ENCODE peak calls at places on chromosomes 6 and 20, in eight cellular contexts. One of them, this sample, is unnamed. For H3K4me1, the result is how much of the 10 kb centered on the place peaks cover.

GRCh38 chr20:59181936-59182335 is 18.3 kb downstream of the ZNF831 start:
- DNase-seq in IMR-90: no peak
- DNase-seq in psoas muscle: no peak
- DNase-seq in heart right ventricle: no peak
- DNase-seq in tibial nerve: no peak
- DNase-seq in naive thymus-derived CD4-positive, alpha-beta T cell: no peak
- DNase-seq in cardiac muscle cell: no peak
- DNase-seq in left ventricle myocardium inferior: no peak
- DNase-seq in this sample: no peak

GRCh38 chr6:20879526-20879925 is 345.3 kb downstream of the CDKAL1 start:
- DNase-seq in IMR-90: no peak
- DNase-seq in psoas muscle: no peak
- DNase-seq in heart right ventricle: no peak
- DNase-seq in tibial nerve: no peak
- DNase-seq in naive thymus-derived CD4-positive, alpha-beta T cell: no peak
- DNase-seq in cardiac muscle cell: peak
- DNase-seq in left ventricle myocardium inferior: no peak
- DNase-seq in this sample: no peak

GRCh38 chr20:61251529-61252393 is at the start of gene CDH4:
- DNase-seq in IMR-90: no peak
- DNase-seq in psoas muscle: no peak
- DNase-seq in heart right ventricle: no peak
- DNase-seq in tibial nerve: no peak
- DNase-seq in naive thymus-derived CD4-positive, alpha-beta T cell: no peak
- DNase-seq in cardiac muscle cell: peak
- DNase-seq in left ventricle myocardium inferior: no peak
- DNase-seq in this sample: no peak

GRCh38 chr20:63397946-63398450 is 36.8 kb upstream of the CHRNA4 start:
- DNase-seq in IMR-90: no peak
- DNase-seq in psoas muscle: no peak
- DNase-seq in heart right ventricle: no peak
- DNase-seq in tibial nerve: no peak
- DNase-seq in naive thymus-derived CD4-positive, alpha-beta T cell: no peak
- DNase-seq in cardiac muscle cell: no peak
- DNase-seq in left ventricle myocardium inferior: no peak
- DNase-seq in this sample: no peak

GRCh38 chr20:59598625-59599310 is 5.6 kb upstream of the PHACTR3 start:
- DNase-seq in IMR-90: no peak
- DNase-seq in psoas muscle: no peak
- DNase-seq in heart right ventricle: peak
- DNase-seq in tibial nerve: no peak
- DNase-seq in naive thymus-derived CD4-positive, alpha-beta T cell: no peak
- DNase-seq in cardiac muscle cell: peak
- DNase-seq in left ventricle myocardium inferior: peak
- DNase-seq in this sample: no peak

GRCh38 chr6:45801471-45802289 is 214.0 kb downstream of the CLIC5 start:
- DNase-seq in IMR-90: no peak
- DNase-seq in psoas muscle: no peak
- DNase-seq in heart right ventricle: no peak
- DNase-seq in tibial nerve: no peak
- DNase-seq in naive thymus-derived CD4-positive, alpha-beta T cell: no peak
- DNase-seq in cardiac muscle cell: no peak
- DNase-seq in left ventricle myocardium inferior: no peak
- DNase-seq in this sample: no peak

GRCh38 chr6:161163466-161164181 is 110.2 kb downstream of the AGPAT4 start:
- DNase-seq in IMR-90: no peak
- DNase-seq in psoas muscle: no peak
- DNase-seq in heart right ventricle: no peak
- DNase-seq in tibial nerve: no peak
- DNase-seq in naive thymus-derived CD4-positive, alpha-beta T cell: no peak
- DNase-seq in cardiac muscle cell: no peak
- DNase-seq in left ventricle myocardium inferior: no peak
- DNase-seq in this sample: no peak

GRCh38 chr6:26312096-26312463 is 52.9 kb upstream of the BTN3A2 start:
- DNase-seq in IMR-90: no peak
- DNase-seq in psoas muscle: no peak
- DNase-seq in heart right ventricle: no peak
- DNase-seq in tibial nerve: no peak
- DNase-seq in naive thymus-derived CD4-positive, alpha-beta T cell: peak
- DNase-seq in cardiac muscle cell: no peak
- DNase-seq in left ventricle myocardium inferior: no peak
- DNase-seq in this sample: no peak

GRCh38 chr20:381581-382290 is 1.2 kb downstream of the TRIB3 start:
- DNase-seq in IMR-90: peak
- DNase-seq in psoas muscle: peak
- DNase-seq in heart right ventricle: peak
- DNase-seq in tibial nerve: peak
- DNase-seq in naive thymus-derived CD4-positive, alpha-beta T cell: peak
- DNase-seq in cardiac muscle cell: peak
- DNase-seq in left ventricle myocardium inferior: peak
- DNase-seq in this sample: peak

GRCh38 chr6:47413752-47414516 is 63.7 kb upstream of the CD2AP start:
- DNase-seq in IMR-90: peak
- DNase-seq in psoas muscle: no peak
- DNase-seq in heart right ventricle: no peak
- DNase-seq in tibial nerve: no peak
- DNase-seq in naive thymus-derived CD4-positive, alpha-beta T cell: peak
- DNase-seq in cardiac muscle cell: peak
- DNase-seq in left ventricle myocardium inferior: no peak
- DNase-seq in this sample: peak

GRCh38 chr6:144460224-144461095 is 175.3 kb downstream of the UTRN start:
- DNase-seq in IMR-90: no peak
- DNase-seq in psoas muscle: no peak
- DNase-seq in heart right ventricle: no peak
- DNase-seq in tibial nerve: no peak
- DNase-seq in naive thymus-derived CD4-positive, alpha-beta T cell: no peak
- DNase-seq in cardiac muscle cell: no peak
- DNase-seq in left ventricle myocardium inferior: no peak
- DNase-seq in this sample: peak

GRCh38 chr6:122778334-122778733 is 1.2 kb upstream of the FABP7 start:
- DNase-seq in IMR-90: no peak
- DNase-seq in psoas muscle: no peak
- DNase-seq in heart right ventricle: no peak
- DNase-seq in tibial nerve: no peak
- DNase-seq in naive thymus-derived CD4-positive, alpha-beta T cell: no peak
- DNase-seq in cardiac muscle cell: no peak
- DNase-seq in left ventricle myocardium inferior: no peak
- DNase-seq in this sample: no peak
- H3K4me3 ChIP-seq in IMR-90: no peak
- H3K4me3 ChIP-seq in psoas muscle: no peak
- H3K4me3 ChIP-seq in heart right ventricle: no peak
- H3K4me3 ChIP-seq in tibial nerve: no peak
- H3K4me3 ChIP-seq in naive thymus-derived CD4-positive, alpha-beta T cell: no peak
- H3K4me3 ChIP-seq in cardiac muscle cell: no peak
- H3K4me3 ChIP-seq in left ventricle myocardium inferior: no peak
- H3K4me3 ChIP-seq in this sample: no peak

GRCh38 chr20:62368303-62368628 is 1.2 kb upstream of the LAMA5 start:
- DNase-seq in IMR-90: no peak
- DNase-seq in psoas muscle: no peak
- DNase-seq in heart right ventricle: no peak
- DNase-seq in tibial nerve: no peak
- DNase-seq in naive thymus-derived CD4-positive, alpha-beta T cell: no peak
- DNase-seq in cardiac muscle cell: no peak
- DNase-seq in left ventricle myocardium inferior: no peak
- DNase-seq in this sample: no peak

GRCh38 chr20:62366370-62367135 is 559 bp downstream of the LAMA5 start:
- DNase-seq in IMR-90: no peak
- DNase-seq in psoas muscle: peak
- DNase-seq in heart right ventricle: peak
- DNase-seq in tibial nerve: no peak
- DNase-seq in naive thymus-derived CD4-positive, alpha-beta T cell: no peak
- DNase-seq in cardiac muscle cell: peak
- DNase-seq in left ventricle myocardium inferior: peak
- DNase-seq in this sample: peak

GRCh38 chr20:62368629-62369507 is 1.8 kb upstream of the LAMA5 start:
- DNase-seq in IMR-90: peak
- DNase-seq in psoas muscle: peak
- DNase-seq in heart right ventricle: peak
- DNase-seq in tibial nerve: no peak
- DNase-seq in naive thymus-derived CD4-positive, alpha-beta T cell: no peak
- DNase-seq in cardiac muscle cell: peak
- DNase-seq in left ventricle myocardium inferior: no peak
- DNase-seq in this sample: no peak

GRCh38 chr20:62367136-62367482 is at the start of gene LAMA5:
- DNase-seq in IMR-90: no peak
- DNase-seq in psoas muscle: peak
- DNase-seq in heart right ventricle: peak
- DNase-seq in tibial nerve: no peak
- DNase-seq in naive thymus-derived CD4-positive, alpha-beta T cell: no peak
- DNase-seq in cardiac muscle cell: peak
- DNase-seq in left ventricle myocardium inferior: peak
- DNase-seq in this sample: no peak

DNA sequence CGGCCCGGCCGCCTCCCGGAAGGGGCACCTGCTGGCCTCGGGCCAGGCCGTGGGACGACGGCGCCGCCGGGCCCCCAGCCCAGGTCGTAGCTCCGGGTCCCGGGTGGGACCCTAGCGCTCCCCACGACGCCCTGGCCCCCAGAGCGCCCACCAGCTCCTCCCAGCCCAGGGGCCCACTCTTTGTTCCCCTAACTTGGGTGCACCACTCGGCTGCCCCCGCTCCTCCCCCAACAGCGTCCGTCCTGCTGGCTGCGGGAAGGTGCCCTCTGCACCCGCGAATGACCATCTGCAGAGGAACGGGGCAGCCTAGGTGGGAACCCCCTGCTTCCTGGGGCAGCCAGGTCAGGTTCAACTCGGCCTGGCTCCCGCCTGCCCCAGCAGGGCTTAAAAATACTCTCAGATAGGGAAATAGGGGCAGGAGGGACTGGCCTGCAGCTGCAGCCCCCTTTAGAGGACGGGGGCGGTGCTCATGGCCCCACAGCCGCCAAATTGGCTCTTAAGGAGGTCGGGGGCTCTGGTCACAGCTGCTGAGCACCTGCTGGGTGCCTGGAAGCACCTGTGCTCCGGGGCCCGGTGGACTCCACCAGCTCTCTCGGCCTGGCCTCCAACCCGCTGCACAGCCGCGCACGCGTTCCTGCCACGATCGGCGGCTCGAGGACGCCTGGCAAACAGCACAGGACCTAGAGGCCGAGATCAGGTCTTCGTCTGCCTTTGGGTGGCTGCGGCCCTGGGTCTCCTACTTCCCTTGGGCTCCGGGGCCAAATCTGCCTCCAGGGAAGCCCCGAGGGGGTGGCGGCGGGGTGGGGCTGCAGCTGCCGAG is 581 bp upstream of the LAMA5 start:
- DNase-seq in IMR-90: no peak
- DNase-seq in psoas muscle: peak
- DNase-seq in heart right ventricle: peak
- DNase-seq in tibial nerve: no peak
- DNase-seq in naive thymus-derived CD4-positive, alpha-beta T cell: no peak
- DNase-seq in cardiac muscle cell: peak
- DNase-seq in left ventricle myocardium inferior: no peak
- DNase-seq in this sample: no peak
- H3K27ac ChIP-seq in IMR-90: no peak
- H3K27ac ChIP-seq in psoas muscle: peak
- H3K27ac ChIP-seq in heart right ventricle: peak
- H3K27ac ChIP-seq in tibial nerve: peak
- H3K27ac ChIP-seq in naive thymus-derived CD4-positive, alpha-beta T cell: no peak
- H3K27ac ChIP-seq in cardiac muscle cell: peak
- H3K27ac ChIP-seq in left ventricle myocardium inferior: peak
- H3K27ac ChIP-seq in this sample: no peak

GRCh38 chr6:5518936-5519491 is 257.7 kb downstream of the FARS2 start:
- DNase-seq in IMR-90: no peak
- DNase-seq in psoas muscle: no peak
- DNase-seq in heart right ventricle: no peak
- DNase-seq in tibial nerve: no peak
- DNase-seq in naive thymus-derived CD4-positive, alpha-beta T cell: no peak
- DNase-seq in cardiac muscle cell: no peak
- DNase-seq in left ventricle myocardium inferior: no peak
- DNase-seq in this sample: no peak

GRCh38 chr6:5521322-5521721 is 260.0 kb downstream of the FARS2 start:
- DNase-seq in IMR-90: no peak
- DNase-seq in psoas muscle: no peak
- DNase-seq in heart right ventricle: no peak
- DNase-seq in tibial nerve: no peak
- DNase-seq in naive thymus-derived CD4-positive, alpha-beta T cell: no peak
- DNase-seq in cardiac muscle cell: no peak
- DNase-seq in left ventricle myocardium inferior: no peak
- DNase-seq in this sample: no peak

GRCh38 chr6:5520796-5521195 is 259.5 kb downstream of the FARS2 start:
- DNase-seq in IMR-90: no peak
- DNase-seq in psoas muscle: no peak
- DNase-seq in heart right ventricle: no peak
- DNase-seq in tibial nerve: no peak
- DNase-seq in naive thymus-derived CD4-positive, alpha-beta T cell: no peak
- DNase-seq in cardiac muscle cell: no peak
- DNase-seq in left ventricle myocardium inferior: no peak
- DNase-seq in this sample: no peak

GRCh38 chr6:5525209-5525608 is 263.9 kb downstream of the FARS2 start:
- DNase-seq in IMR-90: peak
- DNase-seq in psoas muscle: no peak
- DNase-seq in heart right ventricle: no peak
- DNase-seq in tibial nerve: peak
- DNase-seq in naive thymus-derived CD4-positive, alpha-beta T cell: no peak
- DNase-seq in cardiac muscle cell: no peak
- DNase-seq in left ventricle myocardium inferior: no peak
- DNase-seq in this sample: no peak

GRCh38 chr6:5522147-5522546 is 260.8 kb downstream of the FARS2 start:
- DNase-seq in IMR-90: no peak
- DNase-seq in psoas muscle: no peak
- DNase-seq in heart right ventricle: no peak
- DNase-seq in tibial nerve: no peak
- DNase-seq in naive thymus-derived CD4-positive, alpha-beta T cell: no peak
- DNase-seq in cardiac muscle cell: no peak
- DNase-seq in left ventricle myocardium inferior: no peak
- DNase-seq in this sample: peak
- H3K4me1 ChIP-seq in IMR-90: under half
- H3K4me1 ChIP-seq in psoas muscle: under half
- H3K4me1 ChIP-seq in heart right ventricle: under half
- H3K4me1 ChIP-seq in tibial nerve: under half
- H3K4me1 ChIP-seq in naive thymus-derived CD4-positive, alpha-beta T cell: under half
- H3K4me1 ChIP-seq in cardiac muscle cell: under half
- H3K4me1 ChIP-seq in left ventricle myocardium inferior: under half
- H3K4me1 ChIP-seq in this sample: under half

GRCh38 chr6:155212106-155212505 is 51.7 kb upstream of the CLDN20 start:
- DNase-seq in IMR-90: no peak
- DNase-seq in psoas muscle: no peak
- DNase-seq in heart right ventricle: no peak
- DNase-seq in tibial nerve: no peak
- DNase-seq in naive thymus-derived CD4-positive, alpha-beta T cell: no peak
- DNase-seq in cardiac muscle cell: no peak
- DNase-seq in left ventricle myocardium inferior: no peak
- DNase-seq in this sample: no peak

GRCh38 chr6:155215906-155216305 is 47.9 kb upstream of the CLDN20 start:
- DNase-seq in IMR-90: no peak
- DNase-seq in psoas muscle: no peak
- DNase-seq in heart right ventricle: no peak
- DNase-seq in tibial nerve: no peak
- DNase-seq in naive thymus-derived CD4-positive, alpha-beta T cell: no peak
- DNase-seq in cardiac muscle cell: no peak
- DNase-seq in left ventricle myocardium inferior: no peak
- DNase-seq in this sample: no peak

GRCh38 chr6:155216312-155217028 is 47.3 kb upstream of the CLDN20 start:
- DNase-seq in IMR-90: no peak
- DNase-seq in psoas muscle: no peak
- DNase-seq in heart right ventricle: no peak
- DNase-seq in tibial nerve: no peak
- DNase-seq in naive thymus-derived CD4-positive, alpha-beta T cell: no peak
- DNase-seq in cardiac muscle cell: no peak
- DNase-seq in left ventricle myocardium inferior: no peak
- DNase-seq in this sample: no peak

GRCh38 chr6:155212616-155213380 is 51.0 kb upstream of the CLDN20 start:
- DNase-seq in IMR-90: no peak
- DNase-seq in psoas muscle: no peak
- DNase-seq in heart right ventricle: no peak
- DNase-seq in tibial nerve: no peak
- DNase-seq in naive thymus-derived CD4-positive, alpha-beta T cell: no peak
- DNase-seq in cardiac muscle cell: no peak
- DNase-seq in left ventricle myocardium inferior: no peak
- DNase-seq in this sample: no peak

GRCh38 chr6:155213611-155214372 is 50.0 kb upstream of the CLDN20 start:
- DNase-seq in IMR-90: no peak
- DNase-seq in psoas muscle: no peak
- DNase-seq in heart right ventricle: no peak
- DNase-seq in tibial nerve: no peak
- DNase-seq in naive thymus-derived CD4-positive, alpha-beta T cell: no peak
- DNase-seq in cardiac muscle cell: no peak
- DNase-seq in left ventricle myocardium inferior: no peak
- DNase-seq in this sample: no peak
- H3K4me3 ChIP-seq in IMR-90: no peak
- H3K4me3 ChIP-seq in psoas muscle: no peak
- H3K4me3 ChIP-seq in heart right ventricle: no peak
- H3K4me3 ChIP-seq in tibial nerve: no peak
- H3K4me3 ChIP-seq in naive thymus-derived CD4-positive, alpha-beta T cell: no peak
- H3K4me3 ChIP-seq in cardiac muscle cell: no peak
- H3K4me3 ChIP-seq in left ventricle myocardium inferior: no peak
- H3K4me3 ChIP-seq in this sample: no peak

This sample was measured in CD8-positive, alpha-beta memory T cell.